ENCODE peak calls at places on chromosomes 11 and 22, in seven cellular contexts. X is stomach, H is tibial nerve, Q is mammary epithelial cell, C is MM.1S, G is endodermal cell, S is neural progenitor cell. R is an unnamed sample.

GRCh38 chr22:41913842-41914534 is 886 bp downstream of the SHISA8 start:
- DNase-seq in X (no peak), H (no peak), Q (no peak), C (no peak), G (peak; percentile 82), S (peak; percentile 74), R (no peak)

GRCh38 chr22:27135582-27135981 is 478.2 kb downstream of the MIAT start:
- DNase-seq in X (no peak), H (no peak), Q (no peak), C (no peak), G (no peak), S (no peak), R (peak; percentile 48)

GRCh38 chr22:37230673-37231405 is 13.2 kb downstream of the RAC2 start:
- DNase-seq in X (no peak), H (no peak), Q (no peak), C (peak; percentile 86), G (peak; percentile 38), S (no peak), R (no peak)

GRCh38 chr11:130037058-130037457 is 32.6 kb upstream of the APLP2 start:
- DNase-seq in X (no peak), H (no peak), Q (peak; percentile 93), C (no peak), G (no peak), S (no peak), R (peak; percentile 98)

GRCh38 chr22:48944756-48945620 is 882.7 kb downstream of the BRD1 start:
- DNase-seq in X (peak; percentile 15), H (no peak), Q (no peak), C (no peak), G (peak; percentile 32), S (no peak), R (no peak)

GRCh38 chr11:106466441-106467190 is 389.2 kb downstream of the AASDHPPT start:
- DNase-seq in X (no peak), H (no peak), Q (no peak), C (no peak), G (no peak), S (peak; percentile 9), R (peak; percentile 74)

GRCh38 chr22:39253427-39254070 is 8.8 kb upstream of the PDGFB start:
- DNase-seq in X (peak; percentile 89), H (no peak), Q (peak; percentile 82), C (peak; percentile 42), G (peak; percentile 84), S (no peak), R (peak; percentile 88)

GRCh38 chr11:46725338-46726205 is 6.6 kb downstream of the F2 start:
- DNase-seq in X (no peak), H (no peak), Q (no peak), C (no peak), G (peak; percentile 50), S (no peak), R (no peak)

GRCh38 chr11:72844356-72844755 is 30.1 kb downstream of the ATG16L2 start:
- DNase-seq in X (no peak), H (no peak), Q (no peak), C (no peak), G (no peak), S (no peak), R (no peak)

GRCh38 chr11:134587345-134587744 is 175.3 kb upstream of the B3GAT1 start:
- DNase-seq in X (no peak), H (no peak), Q (no peak), C (peak; percentile 17), G (no peak), S (no peak), R (no peak)

GRCh38 chr22:25113316-25113721 is 86.3 kb upstream of the CRYBB3 start:
- DNase-seq in X (peak; percentile 41), H (no peak), Q (peak; percentile 60), C (no peak), G (no peak), S (no peak), R (peak; percentile 48)

GRCh38 chr11:95524328-95525036 is 265.1 kb downstream of the FAM76B start:
- DNase-seq in X (no peak), H (no peak), Q (no peak), C (no peak), G (no peak), S (no peak), R (no peak)

GRCh38 chr11:134223066-134223465 is 701 bp downstream of the NCAPD3 start:
- DNase-seq in X (no peak), H (no peak), Q (no peak), C (no peak), G (no peak), S (peak; percentile 4), R (no peak)

GRCh38 chr11:106389096-106389495 is 311.6 kb downstream of the AASDHPPT start:
- DNase-seq in X (no peak), H (no peak), Q (peak; percentile 50), C (no peak), G (no peak), S (no peak), R (peak; percentile 67)

GRCh38 chr22:22977479-22978200 is 90.0 kb downstream of the IGLL5 start:
- DNase-seq in X (no peak), H (no peak), Q (no peak), C (no peak), G (no peak), S (no peak), R (no peak)

GRCh38 chr11:129574431-129574830 is 198.8 kb downstream of the BARX2 start:
- DNase-seq in X (no peak), H (no peak), Q (no peak), C (no peak), G (no peak), S (no peak), R (no peak)

GRCh38 chr11:44726278-44727113 is at the start of gene TSPAN18:
- DNase-seq in X (no peak), H (no peak), Q (no peak), C (peak; percentile 64), G (peak; percentile 92), S (peak; percentile 90), R (no peak)

GRCh38 chr22:32904044-32904443 is 102.5 kb downstream of the TIMP3 start:
- DNase-seq in X (no peak), H (no peak), Q (peak; percentile 39), C (peak; percentile 17), G (peak; percentile 84), S (peak; percentile 60), R (peak; percentile 63)

GRCh38 chr11:76260296-76260695 is 54.0 kb upstream of the WNT11 start:
- DNase-seq in X (no peak), H (no peak), Q (no peak), C (no peak), G (no peak), S (no peak), R (no peak)

GRCh38 chr22:29255064-29255621 is 12.6 kb downstream of the RHBDD3 start:
- DNase-seq in X (no peak), H (no peak), Q (no peak), C (no peak), G (no peak), S (no peak), R (no peak)

GRCh38 chr11:132073787-132074186 is 703.4 kb downstream of the NTM start:
- DNase-seq in X (no peak), H (no peak), Q (no peak), C (no peak), G (no peak), S (no peak), R (no peak)

GRCh38 chr22:47777426-47777825 is 1015.0 kb downstream of the TBC1D22A start:
- DNase-seq in X (no peak), H (no peak), Q (no peak), C (no peak), G (no peak), S (no peak), R (no peak)

GRCh38 chr11:64057890-64058289 is 22.2 kb downstream of the FLRT1 start:
- DNase-seq in X (no peak), H (no peak), Q (no peak), C (no peak), G (no peak), S (no peak), R (no peak)

GRCh38 chr22:40028098-40028425 is 33.3 kb downstream of the FAM83F start:
- DNase-seq in X (no peak), H (no peak), Q (no peak), C (no peak), G (no peak), S (peak; percentile 1), R (no peak)

GRCh38 chr11:86625544-86625943 is 46.9 kb downstream of the ME3 start:
- DNase-seq in X (no peak), H (no peak), Q (no peak), C (no peak), G (no peak), S (no peak), R (peak; percentile 35)

DNA sequence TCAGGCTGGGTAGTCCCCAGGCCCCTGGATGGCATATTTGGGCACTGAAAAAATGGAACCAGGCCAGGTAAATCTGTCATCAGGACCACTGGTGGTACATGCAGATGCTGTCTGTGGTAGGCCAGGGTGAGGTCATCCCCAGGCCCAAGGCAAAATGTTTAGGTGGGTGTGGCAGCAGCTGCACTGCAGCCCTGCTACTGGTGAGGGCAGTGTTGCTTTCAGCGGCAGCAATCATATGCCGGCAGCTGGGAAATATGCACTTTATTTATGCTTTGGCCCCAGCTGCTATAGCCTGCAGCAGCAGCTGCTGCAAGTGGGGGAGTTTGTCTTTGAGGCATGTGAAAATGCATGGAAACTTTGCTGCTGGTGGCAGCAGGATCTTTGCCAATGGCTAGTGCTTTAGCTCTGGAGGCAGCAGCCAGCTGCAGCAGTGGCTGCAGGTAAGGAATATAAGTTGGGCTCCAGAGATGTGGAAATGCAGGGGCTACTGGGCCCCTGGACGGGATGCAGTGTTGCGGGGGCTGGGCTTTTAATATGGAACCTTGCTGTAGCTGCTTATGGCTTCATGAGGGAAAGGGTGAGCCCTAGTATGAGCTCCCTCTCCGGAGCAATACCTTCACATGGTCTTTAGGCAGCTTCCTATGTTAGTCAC is 365.7 kb upstream of the CADM1 start:
- DNase-seq in X (no peak), H (no peak), Q (peak; percentile 17), C (no peak), G (peak; percentile 89), S (peak; percentile 59), R (peak; percentile 33)
- TF ChIP-seq CTCF in X (no peak), H (no peak), Q (peak; percentile 59), C (peak; percentile 37), G (peak; percentile 90), S (peak; percentile 69), R (peak; percentile 17)

GRCh38 chr22:17733484-17733883 is 40.8 kb downstream of the BID start:
- DNase-seq in X (no peak), H (no peak), Q (no peak), C (no peak), G (no peak), S (no peak), R (no peak)
- H3K36me3 ChIP-seq in X (peaks cover 96% of the 10 kb centered on the region), H (no peaks in the 10 kb centered on the region), Q (peaks cover 11% of the 10 kb centered on the region), C (no peaks in the 10 kb centered on the region), G (peaks cover 51% of the 10 kb centered on the region), S (no peaks in the 10 kb centered on the region), R (peaks cover 6% of the 10 kb centered on the region)

GRCh38 chr11:120210651-120211521 is at the start of gene OAF:
- DNase-seq in X (peak; percentile 64), H (peak; percentile 51), Q (peak; percentile 80), C (peak; percentile 94), G (peak; percentile 93), S (peak; percentile 94), R (peak; percentile 62)
- H3K4me3 ChIP-seq in X (peak within 1 kb of the TSS; percentile 77), H (peak within 1 kb of the TSS; percentile 91), Q (peak within 1 kb of the TSS; percentile 53), C (peak within 1 kb of the TSS; percentile 87), G (peak within 1 kb of the TSS; percentile 75), S (peak within 1 kb of the TSS; percentile 58), R (peak within 1 kb of the TSS; percentile 52)

DNA sequence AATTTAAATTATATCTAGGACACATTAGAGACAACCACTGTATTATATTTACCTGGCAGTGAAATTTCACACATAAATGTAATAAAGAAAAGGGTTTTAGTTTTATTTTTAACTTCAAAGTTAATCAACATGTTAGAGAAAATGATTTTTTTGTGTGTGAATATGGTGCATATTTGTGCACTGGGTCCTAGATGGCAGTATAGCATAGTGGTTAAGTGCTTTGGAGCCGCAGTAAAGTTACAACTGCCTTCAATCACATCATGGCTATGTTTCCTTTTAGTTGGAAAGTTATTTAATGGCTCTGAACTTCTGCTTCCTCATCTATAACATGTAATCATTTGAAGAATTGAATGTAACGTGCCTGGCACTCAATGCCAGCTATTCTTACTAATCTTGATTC is 108.9 kb upstream of the DDI1 start:
- DNase-seq in X (no peak), H (no peak), Q (peak; percentile 15), C (peak; percentile 37), G (no peak), S (no peak), R (peak; percentile 33)
- TF ChIP-seq CTCF in X (no peak), H (no peak), Q (peak; percentile 59), C (peak; percentile 55), G (peak; percentile 60), S (peak; percentile 37), R (peak; percentile 43)